ENCODE peak calls at places on chromosome X, in four cellular contexts. T is dermis blood vessel endothelial cell; Q is stimulated activated CD4-positive, alpha-beta T cell treated with anti-CD3 and anti-CD28 coated beads, Interleukin-2, amount 100 ng/mL, for 48 hours; C is HCEC 1CT. I is an unnamed sample.

GRCh38 chrX:142001934-142002333 is 98.2 kb downstream of the MAGEC1 start:
- DNase-seq in T (no peak), Q (no peak), C (no peak), I (no peak)

GRCh38 chrX:13659057-13659456 is 6.1 kb downstream of the TCEANC start:
- DNase-seq in T (no peak), Q (no peak), C (peak; percentile 72), I (no peak)

GRCh38 chrX:2264179-2265030 is 236.4 kb downstream of the DHRSX start:
- DNase-seq in T (no peak), Q (no peak), C (no peak), I (no peak)

GRCh38 chrX:43808231-43808630 is 74.0 kb downstream of the MAOB start:
- DNase-seq in T (no peak), Q (no peak), C (no peak), I (no peak)

GRCh38 chrX:44063611-44064010 is 90.4 kb upstream of the NDP start:
- DNase-seq in T (no peak), Q (no peak), C (no peak), I (no peak)

GRCh38 chrX:111447298-111447697 is 35.3 kb upstream of the DCX start:
- DNase-seq in T (no peak), Q (no peak), C (no peak), I (no peak)

GRCh38 chrX:127708155-127708554 is 344.0 kb downstream of the ACTRT1 start:
- DNase-seq in T (peak; percentile 8), Q (no peak), C (no peak), I (no peak)

GRCh38 chrX:103362504-103362903 is 6.2 kb downstream of the TCEAL9 start:
- DNase-seq in T (peak; percentile 67), Q (no peak), C (peak; percentile 71), I (no peak)

GRCh38 chrX:72025236-72025770 is 106.4 kb downstream of the RTL5 start:
- DNase-seq in T (no peak), Q (no peak), C (no peak), I (no peak)

GRCh38 chrX:19515615-19516105 is 352 bp upstream of the MAP3K15 start:
- DNase-seq in T (no peak), Q (no peak), C (no peak), I (no peak)

GRCh38 chrX:44344194-44344593 is 722 bp upstream of the EFHC2 start:
- DNase-seq in T (no peak), Q (peak; percentile 33), C (no peak), I (no peak)

GRCh38 chrX:107700317-107700774 is 72.0 kb downstream of the PRPS1 start:
- DNase-seq in T (no peak), Q (no peak), C (peak; percentile 69), I (no peak)

GRCh38 chrX:38382663-38383062 is 30.3 kb downstream of the OTC start:
- DNase-seq in T (no peak), Q (no peak), C (no peak), I (no peak)

GRCh38 chrX:13662537-13662841 is 9.5 kb downstream of the TCEANC start:
- DNase-seq in T (no peak), Q (no peak), C (peak; percentile 56), I (no peak)

GRCh38 chrX:13658602-13659001 is 5.7 kb downstream of the TCEANC start:
- DNase-seq in T (peak; percentile 67), Q (no peak), C (peak; percentile 34), I (no peak)

GRCh38 chrX:72269671-72270251 is 7.3 kb downstream of the RPS4X start:
- DNase-seq in T (peak; percentile 45), Q (no peak), C (peak; percentile 54), I (no peak)

GRCh38 chrX:139889760-139890159 is 43.1 kb downstream of the ATP11C start:
- DNase-seq in T (peak; percentile 32), Q (no peak), C (peak; percentile 51), I (no peak)

GRCh38 chrX:42695800-42696358 is 82.1 kb downstream of the PPP1R2C start:
- DNase-seq in T (no peak), Q (no peak), C (no peak), I (no peak)

GRCh38 chrX:131783555-131784338 is 239.4 kb upstream of the STK26 start:
- DNase-seq in T (no peak), Q (no peak), C (no peak), I (no peak)

GRCh38 chrX:19772759-19773623 is 114.4 kb downstream of the SH3KBP1 start:
- DNase-seq in T (no peak), Q (no peak), C (no peak), I (no peak)

I was measured in GM12892.